ENCODE peak calls at places on chromosomes 11 and 22, in four cellular contexts. One of them, this sample, is unnamed.

GRCh38 chr22:50545522-50546325 is at the start of gene KLHDC7B:
- DNase-seq in SK-N-SH: peak; percentile 82
- DNase-seq in HepG2: no peak
- DNase-seq in GM12878: no peak
- DNase-seq in this sample: no peak

GRCh38 chr11:21396351-21397008 is 727.1 kb downstream of the NELL1 start:
- DNase-seq in SK-N-SH: peak; percentile 2
- DNase-seq in HepG2: no peak
- DNase-seq in GM12878: no peak
- DNase-seq in this sample: no peak

GRCh38 chr11:65849366-65849765 is 8.6 kb downstream of the CFL1 start:
- DNase-seq in SK-N-SH: peak; percentile 12
- DNase-seq in HepG2: no peak
- DNase-seq in GM12878: no peak
- DNase-seq in this sample: no peak

GRCh38 chr22:37765953-37766566 is 41.7 kb upstream of the GCAT start:
- DNase-seq in SK-N-SH: no peak
- DNase-seq in HepG2: no peak
- DNase-seq in GM12878: no peak
- DNase-seq in this sample: no peak

GRCh38 chr22:24893341-24894070 is 53.0 kb downstream of the LHFPL7 start:
- DNase-seq in SK-N-SH: no peak
- DNase-seq in HepG2: no peak
- DNase-seq in GM12878: no peak
- DNase-seq in this sample: no peak

GRCh38 chr11:36748856-36749255 is 150.8 kb upstream of the RAG2 start:
- DNase-seq in SK-N-SH: no peak
- DNase-seq in HepG2: no peak
- DNase-seq in GM12878: no peak
- DNase-seq in this sample: no peak

GRCh38 chr11:68149417-68149816 is 28.2 kb upstream of the CHKA start:
- DNase-seq in SK-N-SH: no peak
- DNase-seq in HepG2: no peak
- DNase-seq in GM12878: no peak
- DNase-seq in this sample: no peak

GRCh38 chr11:103433380-103433779 is 324.2 kb downstream of the DYNC2H1 start:
- DNase-seq in SK-N-SH: no peak
- DNase-seq in HepG2: no peak
- DNase-seq in GM12878: no peak
- DNase-seq in this sample: no peak

GRCh38 chr11:46769636-46770221 is 50.7 kb downstream of the F2 start:
- DNase-seq in SK-N-SH: no peak
- DNase-seq in HepG2: no peak
- DNase-seq in GM12878: no peak
- DNase-seq in this sample: no peak

GRCh38 chr22:45910928-45911467 is 66.0 kb downstream of the WNT7B start:
- DNase-seq in SK-N-SH: no peak
- DNase-seq in HepG2: no peak
- DNase-seq in GM12878: no peak
- DNase-seq in this sample: no peak

GRCh38 chr11:45563801-45564200 is 101.6 kb downstream of the CHST1 start:
- DNase-seq in SK-N-SH: no peak
- DNase-seq in HepG2: no peak
- DNase-seq in GM12878: no peak
- DNase-seq in this sample: peak; percentile 16

GRCh38 chr22:37742374-37743092 is 45.7 kb downstream of the TRIOBP start:
- DNase-seq in SK-N-SH: no peak
- DNase-seq in HepG2: no peak
- DNase-seq in GM12878: no peak
- DNase-seq in this sample: no peak

GRCh38 chr11:1179641-1180040 is 21.9 kb downstream of the MUC5AC start:
- DNase-seq in SK-N-SH: no peak
- DNase-seq in HepG2: no peak
- DNase-seq in GM12878: no peak
- DNase-seq in this sample: no peak

GRCh38 chr22:43479962-43480361 is 68.1 kb downstream of the MPPED1 start:
- DNase-seq in SK-N-SH: no peak
- DNase-seq in HepG2: no peak
- DNase-seq in GM12878: no peak
- DNase-seq in this sample: no peak

GRCh38 chr11:22536036-22536435 is 89.6 kb downstream of the FANCF start:
- DNase-seq in SK-N-SH: no peak
- DNase-seq in HepG2: no peak
- DNase-seq in GM12878: no peak
- DNase-seq in this sample: no peak

GRCh38 chr11:8834379-8834778 is 76.6 kb upstream of the AKIP1 start:
- DNase-seq in SK-N-SH: no peak
- DNase-seq in HepG2: no peak
- DNase-seq in GM12878: no peak
- DNase-seq in this sample: no peak

GRCh38 chr11:8831861-8832260 is 79.1 kb upstream of the AKIP1 start:
- DNase-seq in SK-N-SH: no peak
- DNase-seq in HepG2: no peak
- DNase-seq in GM12878: no peak
- DNase-seq in this sample: no peak

GRCh38 chr11:8833568-8834275 is 77.3 kb upstream of the AKIP1 start:
- DNase-seq in SK-N-SH: no peak
- DNase-seq in HepG2: no peak
- DNase-seq in GM12878: no peak
- DNase-seq in this sample: no peak

GRCh38 chr11:8830641-8831040 is 80.3 kb upstream of the AKIP1 start:
- DNase-seq in SK-N-SH: no peak
- DNase-seq in HepG2: no peak
- DNase-seq in GM12878: no peak
- DNase-seq in this sample: no peak

DNA sequence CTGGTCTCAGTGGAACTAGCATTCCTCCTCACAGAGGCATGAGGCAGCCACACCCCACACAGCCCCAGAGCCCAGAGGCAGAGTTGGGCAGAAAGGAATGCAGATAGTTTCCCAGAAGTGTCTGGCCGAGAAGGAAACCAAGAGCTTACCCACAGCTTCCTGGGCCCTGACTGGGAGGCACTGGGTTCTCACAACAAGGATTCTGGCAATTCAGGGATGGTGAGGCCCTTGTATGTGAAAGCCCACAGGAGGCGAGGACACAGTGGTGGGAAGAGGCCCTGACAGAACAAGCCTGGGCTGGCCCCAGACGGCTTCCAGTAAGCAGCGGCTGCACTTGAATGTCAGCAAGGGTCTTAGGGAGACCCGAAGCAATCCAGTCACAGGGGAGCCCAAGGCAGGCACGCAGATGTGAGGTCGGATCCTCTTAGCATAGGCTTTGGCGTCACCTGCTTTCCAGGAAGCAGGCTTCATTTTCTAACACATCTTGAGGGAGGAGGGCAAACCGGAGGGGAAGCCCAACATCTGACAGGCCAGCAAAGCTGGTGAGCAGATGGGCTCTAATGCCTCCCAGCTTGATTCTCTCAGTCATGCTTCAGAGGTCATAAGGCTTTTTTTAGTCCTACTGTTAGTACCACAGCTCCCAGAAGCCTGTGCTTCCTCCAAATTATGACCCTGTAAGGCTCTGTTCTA is 78.3 kb upstream of the AKIP1 start:
- DNase-seq in SK-N-SH: peak; percentile 68
- DNase-seq in HepG2: no peak
- DNase-seq in GM12878: peak; percentile 90
- DNase-seq in this sample: no peak
- TF ChIP-seq ZBTB33 in SK-N-SH: no peak
- TF ChIP-seq ZBTB33 in HepG2: no peak
- TF ChIP-seq ZBTB33 in GM12878: no peak
- TF ChIP-seq ZBTB33 in this sample: no peak

GRCh38 chr11:110207089-110207488 is 89.3 kb downstream of the RDX start:
- DNase-seq in SK-N-SH: no peak
- DNase-seq in HepG2: no peak
- DNase-seq in GM12878: no peak
- DNase-seq in this sample: no peak
- TF ChIP-seq USF2 in SK-N-SH: no peak
- TF ChIP-seq USF2 in HepG2: no peak
- TF ChIP-seq USF2 in GM12878: no peak
- TF ChIP-seq USF2 in this sample: no peak

GRCh38 chr11:116454951-116455350 is 317.8 kb downstream of the BUD13 start:
- DNase-seq in SK-N-SH: no peak
- DNase-seq in HepG2: no peak
- DNase-seq in GM12878: no peak
- DNase-seq in this sample: no peak
- TF ChIP-seq ZBTB33 in SK-N-SH: no peak
- TF ChIP-seq ZBTB33 in HepG2: no peak
- TF ChIP-seq ZBTB33 in GM12878: no peak
- TF ChIP-seq ZBTB33 in this sample: no peak

GRCh38 chr11:41536001-41536568 is 76.6 kb upstream of the LRRC4C start:
- DNase-seq in SK-N-SH: no peak
- DNase-seq in HepG2: no peak
- DNase-seq in GM12878: no peak
- DNase-seq in this sample: no peak

GRCh38 chr11:41534861-41535260 is 75.4 kb upstream of the LRRC4C start:
- DNase-seq in SK-N-SH: no peak
- DNase-seq in HepG2: no peak
- DNase-seq in GM12878: no peak
- DNase-seq in this sample: no peak

GRCh38 chr11:41532413-41532812 is 73.0 kb upstream of the LRRC4C start:
- DNase-seq in SK-N-SH: no peak
- DNase-seq in HepG2: no peak
- DNase-seq in GM12878: no peak
- DNase-seq in this sample: no peak

DNA sequence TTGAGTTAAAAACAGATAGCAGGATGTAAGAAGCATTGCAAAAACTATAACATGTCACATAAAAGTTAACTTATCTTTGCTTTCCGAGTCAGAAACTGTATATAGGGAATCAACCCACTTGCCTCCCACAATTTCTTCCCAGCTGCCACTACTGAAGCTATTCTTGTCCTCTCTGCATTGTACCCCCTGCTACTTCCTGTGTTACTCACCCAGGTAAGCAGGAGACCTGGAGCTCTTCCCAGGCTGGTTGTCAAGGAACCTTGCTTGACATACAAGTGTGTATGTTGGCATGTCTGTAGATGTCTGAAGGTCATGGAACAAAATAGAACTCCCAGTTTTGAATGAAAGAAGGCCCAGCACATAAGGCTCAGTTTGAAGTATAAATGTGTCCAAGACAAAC is 74.3 kb upstream of the LRRC4C start:
- DNase-seq in SK-N-SH: no peak
- DNase-seq in HepG2: no peak
- DNase-seq in GM12878: no peak
- DNase-seq in this sample: no peak
- TF ChIP-seq USF2 in SK-N-SH: no peak
- TF ChIP-seq USF2 in HepG2: no peak
- TF ChIP-seq USF2 in GM12878: no peak
- TF ChIP-seq USF2 in this sample: no peak